ENCODE peak calls at places on chromosomes 4 and X, in five cellular contexts. N is prostate gland, J is stomach, D is GM12891, O is transverse colon. K is an unnamed sample.

GRCh38 chrX:136747003-136747986 is 33.4 kb downstream of the ARHGEF6 start:
- DNase-seq in N (no peak), J (no peak), D (no peak), O (no peak), K (no peak)

GRCh38 chr4:7392438-7393374 is 42.0 kb downstream of the PSAPL1 start:
- DNase-seq in N (no peak), J (peak), D (no peak), O (no peak), K (no peak)

GRCh38 chr4:82784615-82785247 is 13.9 kb downstream of the SCD5 start:
- DNase-seq in N (no peak), J (no peak), D (no peak), O (no peak), K (no peak)

GRCh38 chr4:73690051-73690744 is 50.2 kb upstream of the CXCL8 start:
- DNase-seq in N (no peak), J (no peak), D (no peak), O (no peak), K (no peak)

GRCh38 chr4:83646538-83646937 is 110.6 kb downstream of the GPAT3 start:
- DNase-seq in N (no peak), J (no peak), D (no peak), O (no peak), K (no peak)

GRCh38 chr4:147550626-147551250 is 66.5 kb upstream of the TMEM184C start:
- DNase-seq in N (no peak), J (no peak), D (peak), O (no peak), K (peak)

GRCh38 chrX:13013353-13014110 is 30.9 kb downstream of the FAM9C start:
- DNase-seq in N (no peak), J (no peak), D (peak), O (peak), K (no peak)

GRCh38 chrX:142686206-142686605 is 339.5 kb upstream of the SPANXN4 start:
- DNase-seq in N (no peak), J (no peak), D (no peak), O (no peak), K (no peak)

GRCh38 chrX:39895228-39896110 is 202.3 kb downstream of the BCOR start:
- DNase-seq in N (no peak), J (peak), D (no peak), O (peak), K (no peak)

GRCh38 chr4:107592518-107592917 is 127.5 kb downstream of the PAPSS1 start:
- DNase-seq in N (no peak), J (no peak), D (no peak), O (no peak), K (no peak)

GRCh38 chr4:86664959-86665358 is 70.8 kb downstream of the PTPN13 start:
- DNase-seq in N (no peak), J (no peak), D (no peak), O (no peak), K (no peak)

GRCh38 chr4:123956204-123956603 is 559.6 kb downstream of the SPRY1 start:
- DNase-seq in N (no peak), J (no peak), D (no peak), O (no peak), K (no peak)

GRCh38 chr4:174120446-174121142 is 162.9 kb downstream of the FBXO8 start:
- DNase-seq in N (no peak), J (no peak), D (no peak), O (no peak), K (no peak)

GRCh38 chr4:130563185-130563890 is 1467.4 kb downstream of the C4orf33 start:
- DNase-seq in N (no peak), J (peak), D (no peak), O (no peak), K (no peak)

GRCh38 chrX:136076942-136077341 is 70.4 kb upstream of the FHL1 start:
- DNase-seq in N (no peak), J (no peak), D (no peak), O (no peak), K (no peak)

GRCh38 chr4:787561-787981 is 38.4 kb downstream of the CPLX1 start:
- DNase-seq in N (no peak), J (no peak), D (no peak), O (no peak), K (no peak)

GRCh38 chr4:173013232-173013932 is 155.2 kb upstream of the GALNT7 start:
- DNase-seq in N (peak), J (peak), D (peak), O (peak), K (no peak)

GRCh38 chrX:72713130-72713529 is 976 bp downstream of the PHKA1 start:
- DNase-seq in N (no peak), J (no peak), D (no peak), O (no peak), K (no peak)

GRCh38 chrX:40471965-40472648 is 108.7 kb upstream of the ATP6AP2 start:
- DNase-seq in N (peak), J (peak), D (no peak), O (peak), K (no peak)

DNA sequence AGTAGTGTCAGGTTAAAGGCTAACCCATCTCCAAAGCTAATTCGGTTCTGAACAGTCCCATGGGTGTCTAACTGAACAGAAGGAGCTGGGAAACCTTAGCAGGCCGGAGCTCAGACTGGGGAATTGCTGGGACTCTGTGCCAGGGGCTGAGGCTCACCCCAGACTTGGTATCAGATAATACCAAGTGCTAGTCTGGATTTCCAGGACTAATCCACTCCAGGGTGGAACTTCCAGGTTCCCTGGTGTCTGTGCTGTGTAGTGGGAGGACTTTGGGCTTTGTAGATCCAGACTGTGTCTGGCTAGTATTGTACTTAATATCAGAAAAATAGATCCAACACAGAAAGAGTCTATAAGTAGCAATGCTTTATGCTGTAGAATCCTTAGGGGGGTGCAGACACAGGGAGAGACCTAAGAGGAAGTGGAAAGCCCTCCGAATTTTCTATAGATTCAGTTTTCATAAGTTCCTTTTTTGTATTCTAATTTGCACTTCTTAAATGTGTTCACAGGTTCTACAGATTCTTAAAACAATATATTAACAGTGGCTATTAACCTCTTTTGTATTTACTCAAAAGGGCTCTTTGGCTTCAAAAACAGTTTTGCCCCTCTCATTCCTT is 4.1 kb downstream of the ZNF827 start:
- DNase-seq in N (no peak), J (no peak), D (no peak), O (no peak), K (no peak)
- TF ChIP-seq POLR2AphosphoS5 in N (no peak), J (no peak), D (no peak), O (no peak), K (no peak)

DNA sequence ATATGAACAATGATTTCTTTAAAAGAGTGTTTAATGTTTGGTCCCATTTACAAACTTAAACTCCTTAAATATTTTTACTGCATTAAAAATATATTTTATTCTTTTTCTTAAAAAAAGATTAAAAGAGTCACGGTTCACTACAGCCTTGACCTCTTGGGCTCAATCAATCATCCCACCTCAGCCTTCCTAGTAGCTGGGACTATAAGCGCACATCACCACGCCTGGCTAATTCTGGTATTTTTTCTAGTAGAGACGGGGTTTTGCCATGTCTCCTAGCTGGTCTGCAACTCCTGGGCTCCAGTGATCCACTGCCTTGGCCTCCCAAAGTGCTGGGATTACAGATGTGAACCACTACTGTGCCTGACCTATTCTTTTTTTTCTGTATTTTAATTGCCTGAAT is 104.7 kb upstream of the TLR2 start:
- DNase-seq in N (no peak), J (no peak), D (no peak), O (no peak), K (no peak)
- TF ChIP-seq POLR2A in N (no peak), J (no peak), D (no peak), O (no peak), K (no peak)

GRCh38 chr4:63212075-63212474 is 1197.2 kb downstream of the TECRL start:
- DNase-seq in N (no peak), J (no peak), D (no peak), O (no peak), K (no peak)

GRCh38 chr4:63211377-63211776 is 1197.9 kb downstream of the TECRL start:
- DNase-seq in N (no peak), J (no peak), D (no peak), O (no peak), K (no peak)
- TF ChIP-seq POLR2AphosphoS5 in N (no peak), J (no peak), D (no peak), O (no peak), K (no peak)

GRCh38 chrX:125407314-125407713 is 87.6 kb downstream of the TEX13C start:
- DNase-seq in N (no peak), J (no peak), D (no peak), O (no peak), K (no peak)

GRCh38 chrX:125404667-125405160 is 85.0 kb downstream of the TEX13C start:
- DNase-seq in N (no peak), J (no peak), D (no peak), O (no peak), K (no peak)

GRCh38 chrX:125405339-125405738 is 85.7 kb downstream of the TEX13C start:
- DNase-seq in N (no peak), J (no peak), D (no peak), O (no peak), K (no peak)

GRCh38 chrX:125398959-125399440 is 79.3 kb downstream of the TEX13C start:
- DNase-seq in N (no peak), J (no peak), D (no peak), O (no peak), K (no peak)

DNA sequence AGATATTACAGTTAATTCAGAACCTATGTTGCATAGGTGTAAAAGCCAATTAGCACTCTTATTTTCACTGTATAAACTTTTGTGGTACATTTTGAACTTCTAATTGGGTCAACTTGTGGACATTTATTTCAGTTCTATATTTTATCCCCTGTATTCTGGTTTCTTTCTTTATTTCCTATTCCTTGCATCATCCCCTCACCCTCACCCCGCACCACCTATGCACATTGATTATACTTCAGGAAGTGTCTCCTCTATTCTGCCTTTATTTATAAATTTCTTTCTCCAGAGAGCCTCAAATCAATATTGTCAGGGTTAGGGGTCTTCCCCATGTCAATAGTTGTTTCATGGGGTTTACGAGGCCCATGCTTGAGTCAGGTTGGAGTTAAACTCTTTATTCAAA is 83.1 kb downstream of the TEX13C start:
- DNase-seq in N (no peak), J (no peak), D (no peak), O (no peak), K (no peak)
- TF ChIP-seq POLR2A in N (no peak), J (no peak), D (no peak), O (no peak), K (no peak)

DNA sequence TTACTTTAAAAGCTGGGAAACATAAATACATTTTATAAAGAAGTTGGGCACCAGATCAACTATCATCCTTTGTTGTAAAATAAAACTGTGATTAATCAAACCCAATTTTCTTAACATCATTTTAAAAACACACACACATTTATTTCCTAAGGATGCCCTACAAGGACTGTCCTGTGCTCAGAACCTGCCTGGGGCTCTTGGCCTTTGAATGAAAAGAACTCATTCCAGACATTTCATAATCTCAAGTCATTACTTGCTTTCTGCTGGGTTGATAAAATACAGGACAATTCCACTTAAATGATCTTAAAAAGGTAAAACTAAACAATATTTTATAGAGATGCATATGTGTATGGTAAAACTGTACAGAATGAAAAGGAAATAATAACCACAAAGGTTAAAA is 2.8 kb downstream of the SH3D19 start:
- DNase-seq in N (peak), J (no peak), D (no peak), O (no peak), K (no peak)
- TF ChIP-seq POLR2AphosphoS5 in N (no peak), J (no peak), D (no peak), O (no peak), K (no peak)

DNA sequence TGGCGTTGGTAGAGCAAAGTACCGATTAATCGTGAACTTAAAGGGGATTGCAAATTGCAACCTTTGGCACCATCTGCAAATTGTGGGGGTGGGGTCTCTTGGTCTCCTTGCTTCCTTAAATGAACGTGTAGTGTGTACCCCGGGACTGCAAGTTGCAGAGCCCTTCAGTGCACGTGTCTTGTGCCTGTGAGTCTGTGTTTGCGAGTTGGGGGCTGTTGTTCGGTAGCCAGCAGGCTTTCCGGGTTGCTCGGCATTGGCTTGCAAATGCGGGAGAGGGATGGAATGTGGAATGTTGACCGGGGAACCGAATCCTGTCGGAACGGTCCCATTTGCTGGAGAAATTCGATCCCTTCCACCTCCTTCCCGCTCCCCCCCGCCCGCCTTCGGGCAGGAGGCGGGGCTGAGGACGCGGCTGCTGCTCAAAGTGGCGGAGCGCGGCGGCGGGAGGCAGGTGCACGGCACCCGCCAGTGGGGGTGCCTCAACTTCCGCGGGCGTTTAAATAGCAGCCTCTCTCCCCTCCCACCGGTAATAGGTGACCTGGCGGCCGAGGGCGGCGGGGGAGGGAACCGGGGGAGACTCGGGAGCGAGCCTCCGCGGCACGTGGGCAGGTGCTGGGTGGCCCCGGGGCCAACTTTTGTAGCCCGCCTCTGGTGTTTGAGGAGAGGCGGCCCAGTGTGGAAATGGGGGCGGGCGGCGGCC is 1.5 kb downstream of the JADE1 start:
- DNase-seq in N (peak), J (peak), D (peak), O (peak), K (peak)
- TF ChIP-seq POLR2A in N (peak), J (no peak), D (peak), O (peak), K (peak)

K was measured in GM12892.